ENCODE peak calls at places on chromosomes 13 and 19, in seven cellular contexts. R is GM23248; L is thoracic aorta; Z is SJSA1; O is naive thymus-derived CD4-positive, alpha-beta T cell; Y is lower lobe of right lung; J is body of pancreas. M is an unnamed sample.

GRCh38 chr13:88800505-88800904 is 1129.3 kb downstream of the SLITRK5 start:
- DNase-seq in R (no peak), L (no peak), Z (no peak), O (no peak), Y (no peak), J (no peak), M (no peak)

GRCh38 chr13:93180376-93180966 is 46.1 kb upstream of the GPC6 start:
- DNase-seq in R (peak; percentile 28), L (no peak), Z (peak; percentile 81), O (no peak), Y (no peak), J (no peak), M (peak; percentile 34)

GRCh38 chr19:28404462-28404861 is 808.5 kb downstream of the UQCRFS1 start:
- DNase-seq in R (no peak), L (no peak), Z (no peak), O (no peak), Y (no peak), J (no peak), M (no peak)

GRCh38 chr13:63578796-63579195 is 2163.1 kb upstream of the PCDH20 start:
- DNase-seq in R (no peak), L (no peak), Z (no peak), O (no peak), Y (no peak), J (no peak), M (no peak)

GRCh38 chr19:15276620-15277019 is 44.4 kb upstream of the EPHX3 start:
- DNase-seq in R (no peak), L (no peak), Z (no peak), O (no peak), Y (no peak), J (no peak), M (peak; percentile 70)

GRCh38 chr19:37218592-37218935 is 550 bp downstream of the ZNF383 start:
- DNase-seq in R (peak; percentile 79), L (no peak), Z (no peak), O (no peak), Y (no peak), J (no peak), M (no peak)

GRCh38 chr19:7617172-7617571 is 12.2 kb downstream of the XAB2 start:
- DNase-seq in R (no peak), L (no peak), Z (no peak), O (no peak), Y (no peak), J (no peak), M (no peak)

GRCh38 chr19:7916137-7916907 is 1.7 kb downstream of the TGFBR3L start:
- DNase-seq in R (peak; percentile 78), L (no peak), Z (no peak), O (peak; percentile 55), Y (peak; percentile 67), J (peak; percentile 38), M (no peak)

GRCh38 chr13:45500492-45501174 is 35.9 kb downstream of the COG3 start:
- DNase-seq in R (peak; percentile 82), L (no peak), Z (peak; percentile 92), O (no peak), Y (no peak), J (no peak), M (peak; percentile 91)

GRCh38 chr19:3833578-3834348 is 35.1 kb downstream of the ZFR2 start:
- DNase-seq in R (no peak), L (no peak), Z (no peak), O (no peak), Y (no peak), J (no peak), M (no peak)

GRCh38 chr19:12665281-12665573 is 1.3 kb downstream of the MAN2B1 start:
- DNase-seq in R (no peak), L (no peak), Z (no peak), O (peak; percentile 59), Y (peak; percentile 87), J (no peak), M (no peak)

GRCh38 chr13:25167349-25167748 is 4.7 kb downstream of the AMER2 start:
- DNase-seq in R (no peak), L (no peak), Z (no peak), O (no peak), Y (no peak), J (no peak), M (no peak)

GRCh38 chr19:18933297-18933696 is 7.7 kb downstream of the HOMER3 start:
- DNase-seq in R (no peak), L (no peak), Z (no peak), O (no peak), Y (no peak), J (no peak), M (no peak)

GRCh38 chr19:43148233-43148632 is 38.1 kb downstream of the PSG5 start:
- DNase-seq in R (peak; percentile 83), L (no peak), Z (peak; percentile 61), O (no peak), Y (no peak), J (no peak), M (peak; percentile 98)

GRCh38 chr13:28499579-28499978 is 4.7 kb upstream of the FLT1 start:
- DNase-seq in R (peak; percentile 59), L (no peak), Z (no peak), O (no peak), Y (no peak), J (no peak), M (peak; percentile 15)

GRCh38 chr13:27171244-27171829 is at the start of gene USP12:
- DNase-seq in R (no peak), L (peak; percentile 15), Z (peak; percentile 4), O (no peak), Y (peak; percentile 59), J (no peak), M (no peak)

GRCh38 chr13:43170497-43170896 is 147.1 kb downstream of the DNAJC15 start:
- DNase-seq in R (no peak), L (no peak), Z (no peak), O (no peak), Y (no peak), J (no peak), M (no peak)

GRCh38 chr13:51451134-51451466 is 1.7 kb downstream of the INTS6 start:
- DNase-seq in R (no peak), L (no peak), Z (no peak), O (no peak), Y (no peak), J (no peak), M (no peak)

GRCh38 chr19:13001166-13001501 is 5.9 kb downstream of the NFIX start:
- DNase-seq in R (no peak), L (no peak), Z (no peak), O (no peak), Y (no peak), J (no peak), M (no peak)

GRCh38 chr13:81487151-81487550 is 1146.2 kb upstream of the SPRY2 start:
- DNase-seq in R (no peak), L (no peak), Z (no peak), O (no peak), Y (no peak), J (peak; percentile 19), M (no peak)

GRCh38 chr19:31449379-31449778 is 100.1 kb upstream of the TSHZ3 start:
- DNase-seq in R (no peak), L (no peak), Z (no peak), O (no peak), Y (no peak), J (no peak), M (no peak)

GRCh38 chr19:10420444-10421239 is at the start of gene PDE4A:
- DNase-seq in R (peak; percentile 68), L (no peak), Z (peak; percentile 82), O (peak; percentile 58), Y (no peak), J (no peak), M (no peak)

GRCh38 chr13:30711375-30711774 is 24.0 kb upstream of the ALOX5AP start:
- DNase-seq in R (peak; percentile 72), L (no peak), Z (no peak), O (no peak), Y (no peak), J (no peak), M (peak; percentile 44)

GRCh38 chr19:2039082-2039958 is 11.7 kb downstream of the MKNK2 start:
- DNase-seq in R (no peak), L (no peak), Z (no peak), O (no peak), Y (no peak), J (peak; percentile 37), M (no peak)
- H3K4me1 ChIP-seq in R (no peaks in the 10 kb centered on the region), L (peaks cover 35% of the 10 kb centered on the region), Z (peaks cover 6% of the 10 kb centered on the region), O (peaks cover 22% of the 10 kb centered on the region), Y (peaks cover 42% of the 10 kb centered on the region), J (peaks cover 55% of the 10 kb centered on the region), M (peaks cover 7% of the 10 kb centered on the region)

DNA sequence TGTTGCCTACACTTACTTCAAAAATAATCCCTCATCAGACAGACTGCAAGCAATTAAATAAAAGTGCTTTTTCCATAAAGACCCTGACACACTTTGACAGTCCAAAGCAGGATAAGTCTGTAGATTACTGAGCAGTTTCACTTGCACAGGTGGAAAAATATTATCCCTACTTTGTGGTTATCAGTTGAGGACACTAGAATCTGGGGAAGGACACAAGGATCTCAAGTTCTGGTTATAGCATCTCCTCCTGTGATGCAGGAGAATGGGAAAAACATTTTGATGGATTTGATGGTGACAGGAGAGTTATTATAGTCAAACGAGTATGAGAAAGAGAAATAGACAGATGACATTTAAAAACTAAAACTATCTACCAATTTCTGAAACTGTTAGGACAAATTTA is 122.9 kb upstream of the PCDH9 start:
- DNase-seq in R (no peak), L (no peak), Z (no peak), O (no peak), Y (no peak), J (no peak), M (no peak)
- H3K4me1 ChIP-seq in R (no peaks in the 10 kb centered on the region), L (no peaks in the 10 kb centered on the region), Z (no peaks in the 10 kb centered on the region), O (no peaks in the 10 kb centered on the region), Y (no peaks in the 10 kb centered on the region), J (no peaks in the 10 kb centered on the region), M (no peaks in the 10 kb centered on the region)

DNA sequence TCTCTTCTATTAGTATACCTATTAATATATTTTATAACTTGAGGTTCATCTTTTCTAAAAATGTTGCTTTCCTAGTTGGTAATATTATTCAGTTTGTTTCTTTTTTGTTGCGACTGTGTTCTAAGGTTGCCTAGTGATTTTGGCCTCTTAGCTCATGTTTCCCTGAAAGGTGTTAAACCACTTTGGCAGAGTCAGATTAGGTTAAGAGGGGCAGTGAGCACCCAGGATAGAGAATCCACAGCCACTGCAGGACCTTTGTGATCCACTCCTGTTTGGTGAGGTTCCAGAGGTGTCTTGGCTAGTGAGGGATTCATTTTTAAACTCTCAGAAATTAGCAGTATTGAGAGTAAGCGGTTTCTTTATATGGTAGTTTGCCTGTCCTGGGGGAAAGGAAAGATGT is 14.9 kb upstream of the GPR18 start:
- DNase-seq in R (no peak), L (no peak), Z (no peak), O (no peak), Y (no peak), J (no peak), M (no peak)
- H3K4me1 ChIP-seq in R (peaks cover 7% of the 10 kb centered on the region), L (no peaks in the 10 kb centered on the region), Z (no peaks in the 10 kb centered on the region), O (peaks cover 74% of the 10 kb centered on the region), Y (peaks cover 16% of the 10 kb centered on the region), J (no peaks in the 10 kb centered on the region), M (no peaks in the 10 kb centered on the region)

DNA sequence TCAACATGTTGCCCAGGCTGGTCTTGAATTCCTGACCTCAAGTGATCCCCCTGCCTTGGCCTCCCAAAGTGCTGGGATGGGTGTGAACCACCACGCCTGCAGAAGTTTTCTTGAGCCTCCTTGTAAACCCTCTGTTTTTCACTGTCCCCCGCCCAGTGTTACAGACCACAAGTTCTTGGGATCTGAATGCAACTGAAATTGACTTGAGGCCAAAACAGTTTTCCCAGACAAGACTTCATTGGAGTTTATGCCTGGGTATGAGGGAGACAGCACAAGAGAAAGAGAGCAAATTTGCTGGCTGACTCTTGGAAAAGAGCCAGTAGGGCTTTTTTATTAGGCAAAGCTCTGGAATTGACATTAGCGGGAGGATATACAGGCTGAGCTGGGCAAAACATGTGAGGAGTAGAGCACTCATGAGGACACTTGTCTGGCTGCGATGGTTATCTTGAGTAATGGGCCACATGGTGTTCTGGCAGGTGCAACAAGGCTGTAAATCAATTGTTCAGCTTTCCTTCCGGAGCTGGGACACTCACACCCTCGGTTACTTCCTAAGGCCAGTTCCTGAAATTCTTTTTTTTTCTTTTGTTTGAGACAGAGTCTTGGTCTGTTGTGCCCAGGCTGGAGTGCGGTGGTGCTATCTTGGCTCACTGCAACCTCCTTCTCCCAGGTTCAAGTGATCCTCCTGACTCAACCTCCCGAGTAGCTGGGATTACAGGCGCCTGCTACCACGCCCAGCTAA is 12.7 kb upstream of the HNRNPL start:
- DNase-seq in R (peak; percentile 36), L (no peak), Z (no peak), O (no peak), Y (no peak), J (peak; percentile 79), M (no peak)
- H3K4me1 ChIP-seq in R (no peaks in the 10 kb centered on the region), L (no peaks in the 10 kb centered on the region), Z (no peaks in the 10 kb centered on the region), O (peaks cover 22% of the 10 kb centered on the region), Y (peaks cover 36% of the 10 kb centered on the region), J (peaks cover 31% of the 10 kb centered on the region), M (no peaks in the 10 kb centered on the region)